ENCODE peak calls at places on chromosomes 16 and 17, in four cellular contexts. L is skeletal muscle cell, C is coronary artery, V is DND-41. Q is an unnamed sample.

GRCh38 chr16:78862022-78862421 is 738.5 kb downstream of the MAF start:
- DNase-seq in L (no peak), C (no peak), V (no peak), Q (no peak)

GRCh38 chr17:6381052-6381451 is 53.9 kb downstream of the AIPL1 start:
- DNase-seq in L (no peak), C (no peak), V (no peak), Q (no peak)

GRCh38 chr16:11129378-11129781 is 126.6 kb downstream of the SOCS1 start:
- DNase-seq in L (no peak), C (no peak), V (peak), Q (no peak)

GRCh38 chr16:28883221-28883996 is 5.1 kb downstream of the ATP2A1 start:
- DNase-seq in L (no peak), C (no peak), V (no peak), Q (peak)

GRCh38 chr16:57281791-57282190 is 2.7 kb downstream of the PLLP start:
- DNase-seq in L (no peak), C (no peak), V (no peak), Q (no peak)

GRCh38 chr17:15210247-15210646 is 54.9 kb downstream of the PMP22 start:
- DNase-seq in L (no peak), C (no peak), V (no peak), Q (no peak)

GRCh38 chr17:49021095-49021767 is 24.0 kb downstream of the IGF2BP1 start:
- DNase-seq in L (peak), C (no peak), V (no peak), Q (no peak)

GRCh38 chr17:13476722-13477121 is 125.0 kb downstream of the HS3ST3A1 start:
- DNase-seq in L (no peak), C (no peak), V (no peak), Q (no peak)

GRCh38 chr17:15273141-15273793 is 8.1 kb upstream of the PMP22 start:
- DNase-seq in L (peak), C (no peak), V (no peak), Q (no peak)

GRCh38 chr16:70649300-70649699 is 2.9 kb downstream of the IL34 start:
- DNase-seq in L (no peak), C (no peak), V (no peak), Q (no peak)

GRCh38 chr17:64218066-64218465 is 45.0 kb downstream of the TEX2 start:
- DNase-seq in L (no peak), C (no peak), V (no peak), Q (no peak)

GRCh38 chr17:31310260-31310659 is 3.6 kb downstream of the EVI2B start:
- DNase-seq in L (no peak), C (no peak), V (peak), Q (no peak)

GRCh38 chr16:56620311-56620897 is 5.2 kb upstream of the MT1E start:
- DNase-seq in L (no peak), C (no peak), V (no peak), Q (no peak)

GRCh38 chr17:4994081-4994595 is 3.2 kb downstream of the INCA1 start:
- DNase-seq in L (no peak), C (no peak), V (no peak), Q (no peak)

GRCh38 chr16:30896203-30896889 is at the start of gene CTF1:
- DNase-seq in L (peak), C (peak), V (no peak), Q (peak)

GRCh38 chr16:30737794-30738648 is 10.2 kb upstream of the PHKG2 start:
- DNase-seq in L (no peak), C (no peak), V (no peak), Q (no peak)

GRCh38 chr17:1193300-1193699 is 13.5 kb upstream of the ABR start:
- DNase-seq in L (no peak), C (no peak), V (no peak), Q (no peak)

GRCh38 chr17:57557793-57558681 is 187.1 kb downstream of the CCDC182 start:
- DNase-seq in L (no peak), C (no peak), V (no peak), Q (no peak)

GRCh38 chr17:11273596-11273995 is 32.6 kb downstream of the SHISA6 start:
- DNase-seq in L (no peak), C (peak), V (no peak), Q (no peak)

GRCh38 chr17:49168706-49169105 is 36.1 kb downstream of the B4GALNT2 start:
- DNase-seq in L (no peak), C (no peak), V (no peak), Q (no peak)

GRCh38 chr17:45924332-45924820 is 30.0 kb downstream of the MAPT start:
- DNase-seq in L (no peak), C (no peak), V (no peak), Q (no peak)

GRCh38 chr16:86952769-86953168 is 364.4 kb downstream of the C16orf95 start:
- DNase-seq in L (no peak), C (no peak), V (no peak), Q (no peak)

GRCh38 chr16:49365711-49366509 is 7.7 kb upstream of the C16orf78 start:
- DNase-seq in L (no peak), C (peak), V (no peak), Q (no peak)

GRCh38 chr17:27540300-27541105 is 84.3 kb downstream of the KSR1 start:
- DNase-seq in L (peak), C (peak), V (no peak), Q (peak)

GRCh38 chr17:42670199-42670924 is 6.4 kb downstream of the PLEKHH3 start:
- DNase-seq in L (no peak), C (no peak), V (no peak), Q (peak)

GRCh38 chr16:77657016-77657415 is 65.3 kb upstream of the NUDT7 start:
- DNase-seq in L (no peak), C (no peak), V (no peak), Q (no peak)

DNA sequence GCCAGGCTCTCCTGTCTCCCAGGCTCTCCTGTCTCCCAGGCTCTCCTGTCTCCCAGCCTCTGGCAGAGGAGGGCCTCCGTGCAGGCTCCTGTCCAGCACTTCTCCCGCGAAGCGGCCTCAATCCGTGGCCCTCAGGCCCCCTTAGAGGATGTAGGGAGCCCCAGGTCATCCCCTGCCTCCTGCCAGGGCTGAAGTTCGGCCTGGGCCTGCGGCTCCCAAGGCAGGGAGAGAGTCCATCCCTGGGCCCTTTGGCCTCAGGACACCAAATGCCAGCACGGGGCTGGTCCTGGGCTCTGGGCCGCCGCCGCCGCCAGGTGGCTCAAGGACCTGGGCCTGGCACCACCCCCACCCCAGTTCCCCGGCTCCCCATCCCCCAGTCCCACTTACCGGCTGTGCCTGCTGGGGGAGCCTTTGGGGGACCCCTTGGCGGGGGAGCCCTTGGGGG is 370 bp downstream of the EVPL start:
- DNase-seq in L (no peak), C (no peak), V (no peak), Q (no peak)
- H3K4me3 ChIP-seq in L (no peak), C (no peak), V (no peak), Q (no peak)

GRCh38 chr17:40320771-40321501 is 12.0 kb downstream of the RARA start:
- DNase-seq in L (no peak), C (peak), V (no peak), Q (peak)

GRCh38 chr17:40319651-40320550 is 10.9 kb downstream of the RARA start:
- DNase-seq in L (no peak), C (peak), V (peak), Q (peak)

GRCh38 chr17:40322417-40323315 is 13.7 kb downstream of the RARA start:
- DNase-seq in L (no peak), C (peak), V (peak), Q (peak)

GRCh38 chr17:40323317-40323716 is 14.3 kb downstream of the RARA start:
- DNase-seq in L (no peak), C (no peak), V (no peak), Q (no peak)

DNA sequence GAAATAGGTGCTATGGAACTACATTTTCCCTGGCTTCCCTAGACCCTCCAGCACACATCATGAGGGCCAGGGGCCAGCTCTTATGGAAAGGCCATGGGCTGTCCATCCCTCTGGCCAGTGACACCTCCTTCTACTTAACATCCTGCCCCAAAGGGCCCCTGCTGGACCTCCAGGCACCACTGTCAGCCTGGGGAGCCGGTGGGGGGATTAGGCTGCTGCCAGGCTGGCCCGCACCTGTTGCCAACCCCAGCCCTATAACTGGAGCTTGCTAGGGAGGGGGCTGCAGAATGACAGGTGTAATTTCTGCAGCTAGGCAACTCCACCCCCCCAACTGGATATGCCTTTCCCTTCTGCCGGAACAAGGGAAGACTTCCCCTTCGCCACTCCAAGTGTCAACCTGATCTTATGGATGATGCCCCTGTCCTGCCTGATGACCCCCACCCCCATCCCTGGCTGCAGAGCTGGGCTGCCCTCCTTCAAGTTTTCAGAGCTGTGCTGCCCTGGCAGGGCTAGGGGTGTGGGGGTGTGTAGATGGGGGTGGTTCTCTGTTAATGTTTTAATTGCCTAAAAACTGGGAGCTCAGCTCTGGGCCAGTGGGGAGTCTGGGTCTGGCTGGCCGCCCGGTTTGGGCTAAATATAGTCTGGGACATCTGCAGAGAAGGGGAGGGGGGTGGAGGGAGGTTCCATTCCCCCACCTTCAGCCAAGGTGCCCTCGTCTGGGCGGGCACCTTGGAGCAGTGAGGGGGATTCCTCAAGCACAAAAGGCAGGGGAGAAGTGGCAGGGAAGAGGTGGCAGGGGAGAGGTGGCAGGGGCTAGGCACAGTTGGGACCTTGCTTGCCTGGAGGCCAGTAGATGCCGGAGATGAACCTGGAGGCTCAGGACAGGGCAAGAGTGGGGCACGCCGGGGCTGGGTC is 12.8 kb downstream of the RARA start:
- DNase-seq in L (no peak), C (peak), V (no peak), Q (peak)
- H3K4me3 ChIP-seq in L (peak), C (peak), V (peak), Q (peak)

GRCh38 chr16:27695161-27695560 is 145.2 kb downstream of the KATNIP start:
- DNase-seq in L (no peak), C (no peak), V (no peak), Q (no peak)

GRCh38 chr16:27690604-27691003 is 140.7 kb downstream of the KATNIP start:
- DNase-seq in L (no peak), C (no peak), V (no peak), Q (no peak)

GRCh38 chr16:27692576-27692975 is 142.6 kb downstream of the KATNIP start:
- DNase-seq in L (no peak), C (no peak), V (no peak), Q (no peak)

GRCh38 chr16:27689711-27690110 is 139.8 kb downstream of the KATNIP start:
- DNase-seq in L (peak), C (no peak), V (no peak), Q (no peak)

DNA sequence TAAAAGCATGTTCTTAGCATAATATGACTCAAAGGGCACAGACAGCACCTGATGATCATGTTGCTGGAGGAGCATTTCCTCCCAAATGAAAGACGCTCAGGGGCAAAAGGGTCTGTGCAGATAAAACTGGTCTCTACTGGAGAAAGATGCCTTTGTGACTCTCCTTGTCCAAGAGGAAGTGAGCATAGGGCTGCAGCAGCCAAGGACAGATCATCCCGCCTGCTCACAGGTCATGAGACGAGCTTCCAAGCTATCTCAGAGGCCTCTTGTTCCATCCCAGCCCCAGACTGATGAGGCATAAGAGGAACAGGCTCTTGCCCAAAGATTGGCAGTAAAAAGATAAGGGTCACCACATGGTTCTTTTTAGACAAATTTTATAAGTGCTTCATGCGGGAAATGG is 141.8 kb downstream of the KATNIP start:
- DNase-seq in L (no peak), C (no peak), V (no peak), Q (no peak)
- H3K4me3 ChIP-seq in L (no peak), C (no peak), V (no peak), Q (no peak)

GRCh38 chr17:77405867-77406513 is 265.2 kb downstream of the SEC14L1 start:
- DNase-seq in L (no peak), C (no peak), V (peak), Q (peak)
- H3K4me3 ChIP-seq in L (no peak), C (peak), V (peak), Q (peak)

GRCh38 chr17:77763575-77763974 is 194.9 kb upstream of the TNRC6C start:
- DNase-seq in L (no peak), C (no peak), V (no peak), Q (no peak)
- H3K4me3 ChIP-seq in L (no peak), C (no peak), V (no peak), Q (no peak)

GRCh38 chr17:2222301-2222700 is 81.3 kb downstream of the SMG6 start:
- DNase-seq in L (no peak), C (no peak), V (no peak), Q (no peak)
- H3K4me3 ChIP-seq in L (no peak), C (no peak), V (no peak), Q (no peak)

GRCh38 chr17:58758890-58759289 is 3.2 kb downstream of the PPM1E start:
- DNase-seq in L (no peak), C (no peak), V (no peak), Q (no peak)

GRCh38 chr17:58755269-58755576 is 431 bp upstream of the PPM1E start:
- DNase-seq in L (no peak), C (no peak), V (no peak), Q (no peak)

GRCh38 chr17:58755577-58756245 is at the start of gene PPM1E:
- DNase-seq in L (peak), C (no peak), V (no peak), Q (peak)

GRCh38 chr17:58756246-58757161 is 850 bp downstream of the PPM1E start:
- DNase-seq in L (no peak), C (no peak), V (no peak), Q (no peak)

DNA sequence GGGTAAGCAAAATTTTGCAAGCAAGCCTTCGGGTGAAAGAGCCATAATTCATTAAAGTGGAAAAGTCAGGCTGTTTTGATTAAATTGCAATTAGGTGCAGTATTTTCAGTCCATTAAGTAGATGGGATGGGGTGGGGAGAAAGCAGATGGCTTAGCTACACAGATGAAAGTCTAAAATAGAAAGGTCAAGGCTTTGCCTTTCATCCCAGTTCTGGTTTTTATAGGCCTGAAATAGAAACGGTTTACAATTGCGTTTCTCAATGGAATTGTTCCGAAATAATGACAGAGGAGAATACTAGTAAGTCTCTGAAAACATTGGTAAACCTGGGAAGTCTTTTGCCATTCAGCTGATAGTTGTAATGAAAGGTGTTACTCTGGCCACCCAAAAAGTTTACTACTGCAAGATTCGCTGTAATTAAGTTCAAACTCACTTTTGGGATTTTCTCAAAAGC is 1.5 kb downstream of the PPM1E start:
- DNase-seq in L (no peak), C (no peak), V (no peak), Q (no peak)
- H3K4me3 ChIP-seq in L (peak), C (peak), V (no peak), Q (no peak)

GRCh38 chr16:1155353-1156110 is 2.6 kb downstream of the CACNA1H start:
- DNase-seq in L (no peak), C (no peak), V (no peak), Q (no peak)

GRCh38 chr16:1157639-1158455 is 4.9 kb downstream of the CACNA1H start:
- DNase-seq in L (no peak), C (no peak), V (no peak), Q (no peak)

GRCh38 chr16:1156111-1156982 is 3.4 kb downstream of the CACNA1H start:
- DNase-seq in L (no peak), C (no peak), V (no peak), Q (no peak)

GRCh38 chr16:1158456-1159324 is 5.8 kb downstream of the CACNA1H start:
- DNase-seq in L (no peak), C (peak), V (no peak), Q (no peak)

DNA sequence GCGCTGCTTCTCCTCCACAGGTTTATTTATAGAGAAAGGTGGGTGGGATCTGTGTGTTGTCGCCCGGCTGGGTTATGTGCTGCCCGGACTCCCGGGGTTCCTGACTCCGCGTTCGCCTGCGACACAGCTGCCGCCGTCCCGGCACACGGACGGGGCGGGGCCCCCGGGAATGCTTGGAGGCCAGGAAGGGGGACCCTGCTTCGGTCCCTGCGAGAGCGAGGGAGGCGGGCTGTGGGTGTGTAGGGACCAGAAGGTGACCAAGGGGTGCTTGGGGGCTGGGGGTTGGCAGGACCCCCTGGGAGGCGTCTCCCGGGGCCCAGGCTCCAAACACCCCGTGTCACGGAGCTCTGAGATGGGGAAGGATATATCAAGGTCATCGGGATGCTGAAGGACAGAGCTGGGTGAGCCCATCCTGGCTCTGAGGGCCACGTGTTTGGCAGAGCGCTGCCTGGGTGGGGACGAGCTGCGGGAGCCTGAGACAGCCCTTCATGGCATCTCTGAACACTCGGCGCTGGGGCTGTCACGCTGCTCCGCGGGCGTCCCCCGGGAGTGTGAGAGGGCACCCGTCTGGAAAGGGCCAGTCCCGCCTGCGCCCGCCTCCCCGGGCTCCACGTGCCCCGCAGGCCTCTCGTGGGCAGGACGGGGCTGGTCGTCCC is 4.2 kb downstream of the CACNA1H start:
- DNase-seq in L (no peak), C (no peak), V (no peak), Q (no peak)
- H3K4me3 ChIP-seq in L (no peak), C (no peak), V (no peak), Q (no peak)

GRCh38 chr17:73292031-73292531 is 19.7 kb downstream of the CDC42EP4 start:
- DNase-seq in L (no peak), C (peak), V (no peak), Q (no peak)
- H3K4me3 ChIP-seq in L (no peak), C (peak), V (no peak), Q (no peak)

DNA sequence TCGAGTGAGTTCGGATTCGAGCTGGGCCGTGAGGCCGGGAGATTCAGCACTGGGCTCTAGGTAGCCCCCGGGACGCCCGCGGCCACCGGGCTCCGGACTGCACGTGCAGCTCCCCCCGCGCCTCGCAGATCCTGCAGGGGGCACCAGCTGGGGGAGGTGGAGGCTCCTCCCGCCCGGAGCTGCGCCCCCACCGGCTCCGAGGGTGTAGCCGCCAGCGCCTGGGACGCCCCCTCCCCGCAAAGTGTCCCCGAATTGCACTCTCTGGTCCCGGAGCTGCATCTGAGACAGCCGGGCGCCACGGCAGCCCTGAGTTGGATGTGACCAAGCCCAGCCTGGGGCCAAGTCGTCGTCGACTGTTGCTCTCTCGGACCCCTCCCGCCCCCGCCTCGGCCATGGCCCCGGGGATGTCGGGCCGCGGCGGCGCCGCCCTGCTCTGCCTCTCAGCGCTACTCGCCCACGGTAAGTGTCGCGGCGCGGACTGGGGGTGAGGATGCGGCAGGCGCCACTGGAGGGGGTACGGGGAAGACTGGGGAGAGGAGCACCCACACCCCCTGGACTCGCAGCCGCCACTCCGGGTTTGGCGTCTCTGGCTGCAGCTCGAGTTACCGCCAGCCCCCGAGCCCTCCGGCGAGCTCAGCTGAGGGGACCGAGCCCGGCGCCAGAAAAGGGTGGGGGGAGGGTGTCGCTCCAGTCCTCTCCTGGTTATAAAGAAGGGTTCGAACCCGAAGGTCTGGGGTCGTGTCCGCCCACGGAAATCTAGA is 1.5 kb downstream of the TMEM132E start:
- DNase-seq in L (no peak), C (no peak), V (no peak), Q (no peak)
- H3K4me3 ChIP-seq in L (no peak), C (peak), V (no peak), Q (peak)